ENCODE peak calls at places on chromosome 20, in four cellular contexts. One of them, this sample, is unnamed.

GRCh38 chr20:21739682-21740081 is 34.2 kb downstream of the PAX1 start:
- DNase-seq in astrocyte: no peak
- DNase-seq in T follicular helper cell: no peak
- DNase-seq in adrenal gland: no peak
- DNase-seq in this sample: no peak

GRCh38 chr20:47066484-47067270 is 172.0 kb downstream of the EYA2 start:
- DNase-seq in astrocyte: peak
- DNase-seq in T follicular helper cell: no peak
- DNase-seq in adrenal gland: no peak
- DNase-seq in this sample: no peak

GRCh38 chr20:44431502-44432234 is 44.0 kb upstream of the TTPAL start:
- DNase-seq in astrocyte: peak
- DNase-seq in T follicular helper cell: no peak
- DNase-seq in adrenal gland: no peak
- DNase-seq in this sample: no peak

GRCh38 chr20:11849270-11849920 is 68.3 kb upstream of the BTBD3 start:
- DNase-seq in astrocyte: peak
- DNase-seq in T follicular helper cell: no peak
- DNase-seq in adrenal gland: no peak
- DNase-seq in this sample: peak

GRCh38 chr20:24910461-24910860 is 38.6 kb upstream of the CST7 start:
- DNase-seq in astrocyte: no peak
- DNase-seq in T follicular helper cell: no peak
- DNase-seq in adrenal gland: no peak
- DNase-seq in this sample: no peak

GRCh38 chr20:41228858-41229257 is 88.7 kb downstream of the ZHX3 start:
- DNase-seq in astrocyte: no peak
- DNase-seq in T follicular helper cell: no peak
- DNase-seq in adrenal gland: no peak
- DNase-seq in this sample: no peak

GRCh38 chr20:46371656-46372055 is 34.8 kb downstream of the ELMO2 start:
- DNase-seq in astrocyte: no peak
- DNase-seq in T follicular helper cell: no peak
- DNase-seq in adrenal gland: peak
- DNase-seq in this sample: peak

GRCh38 chr20:10398834-10399369 is 35.1 kb downstream of the MKKS start:
- DNase-seq in astrocyte: no peak
- DNase-seq in T follicular helper cell: no peak
- DNase-seq in adrenal gland: no peak
- DNase-seq in this sample: no peak

GRCh38 chr20:20321917-20322316 is 46.0 kb upstream of the INSM1 start:
- DNase-seq in astrocyte: no peak
- DNase-seq in T follicular helper cell: no peak
- DNase-seq in adrenal gland: no peak
- DNase-seq in this sample: no peak

GRCh38 chr20:10848810-10849370 is 175.1 kb upstream of the JAG1 start:
- DNase-seq in astrocyte: peak
- DNase-seq in T follicular helper cell: no peak
- DNase-seq in adrenal gland: peak
- DNase-seq in this sample: peak

GRCh38 chr20:2780948-2781347 is 19.5 kb downstream of the CPXM1 start:
- DNase-seq in astrocyte: no peak
- DNase-seq in T follicular helper cell: no peak
- DNase-seq in adrenal gland: no peak
- DNase-seq in this sample: no peak

GRCh38 chr20:29298759-29299613 is 1958.5 kb upstream of the DEFB115 start:
- DNase-seq in astrocyte: peak
- DNase-seq in T follicular helper cell: no peak
- DNase-seq in adrenal gland: no peak
- DNase-seq in this sample: peak

GRCh38 chr20:48339147-48339985 is 488.4 kb downstream of the PREX1 start:
- DNase-seq in astrocyte: peak
- DNase-seq in T follicular helper cell: no peak
- DNase-seq in adrenal gland: peak
- DNase-seq in this sample: peak

GRCh38 chr20:64080013-64080812 is at the start of gene OPRL1:
- DNase-seq in astrocyte: no peak
- DNase-seq in T follicular helper cell: peak
- DNase-seq in adrenal gland: peak
- DNase-seq in this sample: no peak

GRCh38 chr20:45823949-45824835 is 2.9 kb downstream of the TNNC2 start:
- DNase-seq in astrocyte: no peak
- DNase-seq in T follicular helper cell: peak
- DNase-seq in adrenal gland: peak
- DNase-seq in this sample: peak

GRCh38 chr20:49559411-49560081 is 8.4 kb downstream of the PTGIS start:
- DNase-seq in astrocyte: peak
- DNase-seq in T follicular helper cell: no peak
- DNase-seq in adrenal gland: no peak
- DNase-seq in this sample: peak

GRCh38 chr20:17605131-17605660 is 35.3 kb downstream of the DSTN start:
- DNase-seq in astrocyte: no peak
- DNase-seq in T follicular helper cell: no peak
- DNase-seq in adrenal gland: no peak
- DNase-seq in this sample: no peak

GRCh38 chr20:57678340-57678739 is 31.5 kb downstream of the PMEPA1 start:
- DNase-seq in astrocyte: no peak
- DNase-seq in T follicular helper cell: no peak
- DNase-seq in adrenal gland: no peak
- DNase-seq in this sample: no peak

GRCh38 chr20:24134284-24134683 is 145.7 kb upstream of the GGTLC1 start:
- DNase-seq in astrocyte: no peak
- DNase-seq in T follicular helper cell: no peak
- DNase-seq in adrenal gland: no peak
- DNase-seq in this sample: no peak